ENCODE peak calls at places on chromosomes 7 and 10, in six cellular contexts. V is pancreas; U is left lung; O is CD8-positive, alpha-beta T cell; Z is body of pancreas; L is astrocyte. D is an unnamed sample. For H3K4me1, the result is how much of the 10 kb centered on the place peaks cover.

GRCh38 chr10:98016781-98017475 is 13.5 kb downstream of the CRTAC1 start:
- DNase-seq in V (no peak), U (no peak), O (no peak), Z (no peak), L (no peak), D (no peak)

GRCh38 chr7:133364959-133365680 is 112.2 kb downstream of the EXOC4 start:
- DNase-seq in V (no peak), U (no peak), O (no peak), Z (no peak), L (peak), D (no peak)

GRCh38 chr7:17638727-17639126 is 301.6 kb downstream of the SNX13 start:
- DNase-seq in V (no peak), U (no peak), O (no peak), Z (no peak), L (peak), D (no peak)

GRCh38 chr7:5408777-5409176 is 14.9 kb downstream of the TNRC18 start:
- DNase-seq in V (no peak), U (no peak), O (no peak), Z (no peak), L (peak), D (no peak)

GRCh38 chr7:31410265-31410664 is 69.7 kb upstream of the NEUROD6 start:
- DNase-seq in V (no peak), U (no peak), O (no peak), Z (no peak), L (peak), D (no peak)

GRCh38 chr7:88306590-88307048 is at the start of gene STEAP4:
- DNase-seq in V (peak), U (peak), O (no peak), Z (peak), L (peak), D (peak)

GRCh38 chr10:51700228-51700835 is 937 bp upstream of the CSTF2T start:
- DNase-seq in V (peak), U (no peak), O (no peak), Z (peak), L (peak), D (no peak)

GRCh38 chr10:80924063-80924952 is 386.6 kb downstream of the SH2D4B start:
- DNase-seq in V (peak), U (no peak), O (no peak), Z (peak), L (peak), D (peak)

GRCh38 chr10:126124044-126124443 is 227.7 kb downstream of the FANK1 start:
- DNase-seq in V (no peak), U (no peak), O (no peak), Z (no peak), L (no peak), D (no peak)
- H3K4me3 ChIP-seq in V (no peak), U (no peak), O (no peak), Z (no peak), L (no peak), D (no peak)

DNA sequence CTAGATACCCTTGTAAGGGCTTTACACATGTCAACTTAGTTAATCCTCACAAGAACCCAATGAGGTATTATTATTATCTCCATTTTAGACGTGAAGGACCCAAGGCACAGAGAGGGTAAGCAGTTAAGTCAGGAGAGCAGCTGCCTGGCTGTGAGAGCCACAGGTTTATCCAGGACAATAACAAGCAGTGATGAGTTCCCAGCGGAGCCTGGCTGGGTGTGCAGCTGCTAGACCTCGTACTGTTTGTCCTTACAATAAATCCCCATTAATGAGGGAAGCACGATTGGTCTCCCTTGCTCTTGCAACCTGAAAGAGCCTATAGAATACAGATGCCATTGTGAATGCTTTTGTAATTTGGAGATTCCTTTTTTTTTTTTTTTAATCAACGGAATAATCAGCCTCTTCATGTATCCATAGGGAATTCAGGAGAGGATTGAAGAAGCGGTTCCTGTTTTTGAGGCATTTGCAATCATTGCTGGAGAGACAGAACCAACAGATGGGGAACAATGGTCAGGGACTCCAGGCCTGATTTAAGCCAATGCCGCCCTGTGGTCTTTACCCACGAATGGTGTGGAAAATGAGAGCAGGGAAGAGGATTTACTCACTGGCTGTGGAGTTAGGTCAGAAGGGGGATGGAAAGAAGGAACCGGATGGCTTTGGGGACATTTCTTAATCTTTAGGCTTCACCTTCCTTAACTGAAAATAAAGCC is 12.3 kb upstream of the ASB4 start:
- DNase-seq in V (no peak), U (no peak), O (no peak), Z (no peak), L (no peak), D (no peak)
- H3K4me1 ChIP-seq in V (under half), U (under half), O (under half), Z (under half), L (under half), D (under half)

GRCh38 chr10:42755591-42756093 is 27.0 kb upstream of the BMS1 start:
- DNase-seq in V (no peak), U (no peak), O (no peak), Z (no peak), L (no peak), D (no peak)

GRCh38 chr10:42755028-42755451 is 27.6 kb upstream of the BMS1 start:
- DNase-seq in V (no peak), U (no peak), O (no peak), Z (no peak), L (no peak), D (no peak)

GRCh38 chr10:42753507-42754154 is 29.0 kb upstream of the BMS1 start:
- DNase-seq in V (no peak), U (no peak), O (no peak), Z (no peak), L (no peak), D (peak)

GRCh38 chr10:42753126-42753506 is 29.5 kb upstream of the BMS1 start:
- DNase-seq in V (peak), U (peak), O (peak), Z (peak), L (peak), D (peak)

GRCh38 chr10:42754155-42755027 is 28.2 kb upstream of the BMS1 start:
- DNase-seq in V (peak), U (no peak), O (no peak), Z (peak), L (no peak), D (peak)
- TF ChIP-seq CTCF in V (no peak), U (no peak), O (no peak), Z (no peak), L (no peak), D (no peak)

DNA sequence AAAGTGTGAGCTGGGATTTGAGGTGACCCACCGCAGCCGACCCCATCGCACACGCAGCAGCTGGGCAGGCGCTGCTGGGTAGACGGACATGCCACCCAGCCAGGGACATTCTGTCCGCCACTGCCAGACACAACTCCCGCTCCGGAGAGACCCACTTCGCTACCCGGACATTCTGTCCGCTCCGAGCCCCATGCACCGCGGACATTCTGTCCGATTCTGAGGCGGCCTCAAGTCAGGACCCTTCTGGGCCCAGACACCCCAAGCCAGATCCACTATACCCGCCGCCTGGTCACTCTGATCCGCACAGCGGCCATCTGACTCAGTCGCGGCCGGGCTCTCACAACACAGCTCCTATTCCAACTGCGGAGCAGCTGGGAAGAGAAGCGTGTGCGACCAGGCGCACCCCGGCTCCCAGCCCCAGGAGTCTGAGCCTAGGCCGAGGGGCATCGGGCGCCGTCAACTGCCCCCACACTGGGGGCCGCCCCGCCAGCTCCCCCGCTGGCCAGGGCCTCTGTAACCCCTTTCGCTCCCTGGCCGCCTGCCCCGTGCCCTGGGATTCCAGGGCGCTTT is 760 bp downstream of the PITX3 start:
- DNase-seq in V (no peak), U (no peak), O (no peak), Z (no peak), L (no peak), D (peak)
- H3K4me3 ChIP-seq in V (no peak), U (peak), O (no peak), Z (no peak), L (peak), D (no peak)

GRCh38 chr7:130352335-130353074 is 7.9 kb downstream of the CPA5 start:
- DNase-seq in V (no peak), U (peak), O (no peak), Z (no peak), L (peak), D (no peak)
- H3K4me1 ChIP-seq in V (under half), U (under half), O (under half), Z (under half), L (under half), D (under half)

DNA sequence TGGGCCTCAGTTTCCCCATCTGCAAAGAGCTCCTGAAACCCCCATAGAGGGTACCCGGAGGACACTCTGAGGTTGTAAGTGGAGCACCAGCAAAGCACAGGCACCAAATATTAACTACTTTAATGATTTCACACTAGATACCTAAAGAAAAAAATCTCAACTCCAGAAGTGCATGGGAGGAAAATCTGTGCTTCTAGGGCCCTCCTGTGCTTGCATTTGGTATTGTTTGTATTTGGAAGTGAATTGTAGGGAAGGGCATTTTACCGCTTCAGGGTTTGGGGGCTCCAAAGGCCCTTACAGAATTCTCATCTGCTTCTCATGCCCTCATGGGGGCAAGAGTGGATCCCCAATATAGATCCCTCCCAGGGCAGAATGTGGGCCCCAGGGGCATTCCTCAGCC is 22.4 kb upstream of the DRGX start:
- DNase-seq in V (no peak), U (no peak), O (no peak), Z (no peak), L (no peak), D (no peak)
- TF ChIP-seq CTCF in V (no peak), U (no peak), O (no peak), Z (peak), L (no peak), D (no peak)

GRCh38 chr10:17062493-17063487 is 66.8 kb downstream of the CUBN start:
- DNase-seq in V (peak), U (no peak), O (no peak), Z (peak), L (peak), D (no peak)

GRCh38 chr10:17061418-17061817 is 68.2 kb downstream of the CUBN start:
- DNase-seq in V (no peak), U (no peak), O (no peak), Z (no peak), L (peak), D (no peak)

GRCh38 chr10:17064435-17064834 is 65.2 kb downstream of the CUBN start:
- DNase-seq in V (no peak), U (no peak), O (no peak), Z (no peak), L (no peak), D (no peak)

GRCh38 chr10:17060289-17060688 is 69.3 kb downstream of the CUBN start:
- DNase-seq in V (no peak), U (no peak), O (no peak), Z (no peak), L (no peak), D (no peak)

DNA sequence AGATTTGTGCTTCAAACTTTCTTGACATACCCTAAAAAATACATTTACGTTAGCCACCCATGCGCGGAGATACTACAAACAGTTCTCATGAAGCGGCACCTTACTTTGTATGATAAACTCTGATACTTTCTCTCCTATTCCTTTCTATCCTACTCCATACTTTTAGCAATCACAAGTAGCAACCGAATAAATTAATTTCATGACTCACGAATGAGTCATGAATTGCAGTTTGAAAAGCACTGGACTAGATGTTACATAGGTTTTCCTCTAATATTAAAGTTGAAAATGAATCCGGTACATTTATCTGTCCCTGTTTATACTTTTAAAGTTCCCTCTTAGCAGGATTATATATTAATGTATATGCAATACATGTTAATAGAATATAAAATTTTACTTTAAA is 67.6 kb downstream of the CUBN start:
- DNase-seq in V (no peak), U (no peak), O (no peak), Z (no peak), L (peak), D (no peak)
- H3K4me3 ChIP-seq in V (no peak), U (no peak), O (no peak), Z (no peak), L (peak), D (no peak)